ENCODE peak calls at places on chromosome 4, in five cellular contexts. I is Right ventricle myocardium superior, F is KG1, H is AG09319, R is HTR-8/SVneo. C is an unnamed sample.

GRCh38 chr4:115491686-115492085 is 378.3 kb upstream of the NDST4 start:
- DNase-seq in F (no peak), R (no peak), I (no peak), H (no peak), C (no peak)

GRCh38 chr4:117134386-117134785 is 49.0 kb upstream of the TRAM1L1 start:
- DNase-seq in H (no peak), I (no peak), R (peak), F (no peak), C (peak)

GRCh38 chr4:173319696-173320095 is 14.5 kb downstream of the HMGB2 start:
- DNase-seq in H (no peak), R (no peak), F (no peak), I (no peak), C (no peak)

GRCh38 chr4:168408620-168409019 is 71.7 kb downstream of the DDX60L start:
- DNase-seq in R (peak), H (peak), I (no peak), F (no peak), C (peak)

GRCh38 chr4:186760576-186760975 is 36.9 kb upstream of the FAT1 start:
- DNase-seq in H (peak), I (no peak), R (no peak), F (no peak), C (peak)

GRCh38 chr4:81724925-81725329 is 253.2 kb upstream of the RASGEF1B start:
- DNase-seq in I (peak), R (no peak), F (no peak), H (no peak), C (no peak)

GRCh38 chr4:60619531-60620305 is 580.4 kb upstream of the ADGRL3 start:
- DNase-seq in I (no peak), R (no peak), H (no peak), F (no peak), C (peak)

GRCh38 chr4:183118141-183118540 is 19.1 kb downstream of the WWC2 start:
- DNase-seq in F (no peak), R (no peak), I (no peak), H (no peak), C (no peak)

GRCh38 chr4:149409186-149410056 is 406.2 kb downstream of the IQCM start:
- DNase-seq in I (peak), H (peak), R (peak), F (no peak), C (peak)

GRCh38 chr4:68831642-68832041 is 15.8 kb downstream of the UGT2B10 start:
- DNase-seq in I (no peak), F (no peak), R (no peak), H (no peak), C (no peak)

GRCh38 chr4:78661923-78662521 is 110.5 kb downstream of the ANXA3 start:
- DNase-seq in I (no peak), H (no peak), R (no peak), F (no peak), C (no peak)

GRCh38 chr4:2186133-2186864 is 55.6 kb downstream of the HAUS3 start:
- DNase-seq in R (peak), F (no peak), H (no peak), I (no peak), C (peak)

GRCh38 chr4:111064342-111064993 is 441.6 kb upstream of the PITX2 start:
- DNase-seq in F (no peak), I (no peak), R (peak), H (no peak), C (peak)

GRCh38 chr4:2365054-2365912 is 53.2 kb downstream of the ZFYVE28 start:
- DNase-seq in H (no peak), R (no peak), I (no peak), F (no peak), C (no peak)

GRCh38 chr4:148893095-148893494 is 450.9 kb upstream of the NR3C2 start:
- DNase-seq in H (no peak), I (no peak), R (no peak), F (no peak), C (no peak)

GRCh38 chr4:90456891-90457290 is 329.7 kb downstream of the CCSER1 start:
- DNase-seq in R (no peak), H (no peak), I (no peak), F (no peak), C (no peak)

GRCh38 chr4:172982151-172982590 is 186.4 kb upstream of the GALNT7 start:
- DNase-seq in H (no peak), F (no peak), R (peak), I (no peak), C (peak)

GRCh38 chr4:104436542-104436941 is 58.2 kb downstream of the CXXC4 start:
- DNase-seq in F (no peak), I (no peak), H (no peak), R (no peak), C (no peak)

GRCh38 chr4:52370576-52370975 is 288.5 kb downstream of the USP46 start:
- DNase-seq in R (no peak), F (no peak), H (no peak), I (no peak), C (no peak)

GRCh38 chr4:151687021-151687640 is 73.7 kb downstream of the GATB start:
- DNase-seq in H (no peak), I (no peak), R (peak), F (no peak), C (peak)

GRCh38 chr4:22869235-22869634 is 176.5 kb downstream of the GBA3 start:
- DNase-seq in R (peak), H (no peak), I (no peak), F (no peak), C (no peak)

GRCh38 chr4:15158410-15159091 is 156.3 kb downstream of the CPEB2 start:
- DNase-seq in R (no peak), H (no peak), I (no peak), F (no peak), C (no peak)

GRCh38 chr4:104489731-104490095 is 5.0 kb downstream of the CXXC4 start:
- DNase-seq in H (no peak), F (no peak), I (no peak), R (no peak), C (no peak)

GRCh38 chr4:124566030-124566429 is 146.5 kb downstream of the ANKRD50 start:
- DNase-seq in I (no peak), R (no peak), F (no peak), H (no peak), C (no peak)

GRCh38 chr4:150217192-150217591 is 138.9 kb downstream of the DCLK2 start:
- DNase-seq in H (peak), R (no peak), I (no peak), F (no peak), C (peak)

GRCh38 chr4:88600129-88600849 is 8.0 kb downstream of the HERC3 start:
- DNase-seq in F (no peak), I (no peak), R (no peak), H (peak), C (peak)

GRCh38 chr4:8762951-8763735 is 108.5 kb downstream of the HMX1 start:
- DNase-seq in F (no peak), H (no peak), R (no peak), I (peak), C (no peak)

GRCh38 chr4:1201851-1202525 is 29.6 kb upstream of the SPON2 start:
- DNase-seq in I (peak), R (no peak), H (no peak), F (no peak), C (no peak)

GRCh38 chr4:6755088-6755753 is 27.3 kb upstream of the KIAA0232 start:
- DNase-seq in F (no peak), H (no peak), R (no peak), I (no peak), C (no peak)

GRCh38 chr4:56803473-56803872 is 18.0 kb downstream of the SPINK2 start:
- DNase-seq in F (peak), I (no peak), H (no peak), R (no peak), C (no peak)

GRCh38 chr4:86508436-86508835 is 85.7 kb upstream of the PTPN13 start:
- DNase-seq in F (no peak), R (no peak), H (peak), I (no peak), C (peak)

GRCh38 chr4:17476811-17477210 is 35.1 kb downstream of the QDPR start:
- DNase-seq in R (no peak), I (no peak), H (no peak), F (no peak), C (no peak)

GRCh38 chr4:40307627-40308497 is 27.3 kb upstream of the CHRNA9 start:
- DNase-seq in F (no peak), I (no peak), R (no peak), H (no peak), C (no peak)

GRCh38 chr4:2570036-2570435 is 33.6 kb downstream of the FAM193A start:
- DNase-seq in F (no peak), H (no peak), I (no peak), R (no peak), C (no peak)

GRCh38 chr4:74370912-74371311 is 6.0 kb downstream of the EREG start:
- DNase-seq in F (no peak), I (no peak), R (peak), H (no peak), C (peak)